ENCODE peak calls at places on chromosomes 3 and 15, in ten cellular contexts. W, A, P, K, B, I, X, C, N and D are unnamed samples. For H3K4me1, the result is how much of the 10 kb centered on the place peaks cover.

GRCh38 chr3:42961633-42962032 is 17.5 kb upstream of the GASK1A start:
- DNase-seq in W (peak), P (no peak), K (no peak), X (no peak), I (peak), A (peak), N (peak), B (peak), C (peak), D (peak)

GRCh38 chr15:42890161-42890913 is 30.2 kb downstream of the TTBK2 start:
- DNase-seq in K (no peak), C (peak), N (peak), P (no peak), W (no peak), B (no peak), A (no peak), X (peak), I (no peak), D (peak)

GRCh38 chr3:35659808-35660207 is 20.5 kb downstream of the ARPP21 start:
- DNase-seq in A (no peak), N (no peak), P (no peak), B (peak), I (peak), C (no peak), X (no peak), K (peak), W (no peak), D (peak)

GRCh38 chr15:60889006-60889405 is 340.1 kb downstream of the RORA start:
- DNase-seq in X (no peak), A (no peak), W (no peak), P (no peak), N (no peak), I (no peak), K (no peak), C (no peak), B (no peak), D (no peak)

GRCh38 chr3:124780356-124780755 is 50.1 kb downstream of the UMPS start:
- DNase-seq in I (peak), N (no peak), B (peak), K (peak), X (no peak), P (peak), C (no peak), A (no peak), W (peak), D (no peak)

GRCh38 chr3:140708815-140709214 is 31.0 kb downstream of the TRIM42 start:
- DNase-seq in W (no peak), X (no peak), P (no peak), C (no peak), K (no peak), B (no peak), N (no peak), I (no peak), A (no peak), D (no peak)

GRCh38 chr3:139577899-139578298 is 38.4 kb upstream of the RBP1 start:
- DNase-seq in N (no peak), A (no peak), P (no peak), C (no peak), W (no peak), K (no peak), X (no peak), B (no peak), I (no peak), D (no peak)

GRCh38 chr15:40857601-40858351 is 13.9 kb downstream of the SPINT1 start:
- DNase-seq in P (peak), B (peak), K (peak), A (no peak), X (no peak), C (peak), I (peak), W (peak), N (peak), D (peak)

GRCh38 chr3:137761099-137761562 is 3.0 kb upstream of the SOX14 start:
- DNase-seq in A (no peak), W (no peak), K (no peak), C (no peak), N (no peak), X (no peak), P (no peak), I (no peak), B (no peak), D (no peak)

GRCh38 chr3:45908761-45909160 is 22.4 kb downstream of the CCR9 start:
- DNase-seq in K (no peak), P (no peak), A (no peak), W (no peak), C (no peak), B (no peak), N (no peak), I (no peak), X (no peak), D (no peak)

GRCh38 chr3:147816770-147817169 is 407.6 kb downstream of the ZIC1 start:
- DNase-seq in C (peak), P (peak), I (no peak), X (no peak), K (peak), A (no peak), W (peak), B (peak), N (no peak), D (no peak)

GRCh38 chr15:71011503-71012155 is 103.6 kb upstream of the THSD4 start:
- DNase-seq in C (peak), W (no peak), B (peak), X (no peak), N (peak), A (peak), P (no peak), I (peak), K (no peak), D (peak)

GRCh38 chr15:76994971-76995945 is at the start of gene PSTPIP1:
- DNase-seq in X (peak), N (no peak), A (no peak), K (peak), I (no peak), P (peak), W (no peak), B (peak), C (no peak), D (peak)

GRCh38 chr15:74411686-74412085 is 22.1 kb downstream of the SEMA7A start:
- DNase-seq in N (no peak), A (no peak), C (peak), X (no peak), K (no peak), W (no peak), P (no peak), B (no peak), I (no peak), D (no peak)

GRCh38 chr3:195549931-195550519 is 6.9 kb upstream of the PPP1R2 start:
- DNase-seq in X (no peak), K (no peak), I (no peak), W (no peak), N (no peak), C (no peak), A (no peak), B (peak), P (no peak), D (no peak)

GRCh38 chr3:15303728-15304127 is 28.7 kb downstream of the SH3BP5 start:
- DNase-seq in I (peak), W (no peak), C (no peak), N (no peak), P (no peak), K (no peak), X (no peak), A (no peak), B (no peak), D (no peak)

GRCh38 chr3:36900474-36901443 is 44.1 kb downstream of the TRANK1 start:
- DNase-seq in P (no peak), C (no peak), N (no peak), A (no peak), I (no peak), K (no peak), B (no peak), X (no peak), W (no peak), D (no peak)

GRCh38 chr15:67068724-67069400 is 3.5 kb downstream of the SMAD3 start:
- DNase-seq in K (no peak), P (no peak), C (no peak), X (no peak), B (no peak), N (no peak), W (no peak), A (no peak), I (no peak), D (no peak)

GRCh38 chr15:77027111-77027696 is 32.3 kb downstream of the PSTPIP1 start:
- DNase-seq in K (no peak), W (no peak), N (no peak), X (no peak), C (no peak), A (no peak), I (no peak), B (no peak), P (no peak), D (peak)

DNA sequence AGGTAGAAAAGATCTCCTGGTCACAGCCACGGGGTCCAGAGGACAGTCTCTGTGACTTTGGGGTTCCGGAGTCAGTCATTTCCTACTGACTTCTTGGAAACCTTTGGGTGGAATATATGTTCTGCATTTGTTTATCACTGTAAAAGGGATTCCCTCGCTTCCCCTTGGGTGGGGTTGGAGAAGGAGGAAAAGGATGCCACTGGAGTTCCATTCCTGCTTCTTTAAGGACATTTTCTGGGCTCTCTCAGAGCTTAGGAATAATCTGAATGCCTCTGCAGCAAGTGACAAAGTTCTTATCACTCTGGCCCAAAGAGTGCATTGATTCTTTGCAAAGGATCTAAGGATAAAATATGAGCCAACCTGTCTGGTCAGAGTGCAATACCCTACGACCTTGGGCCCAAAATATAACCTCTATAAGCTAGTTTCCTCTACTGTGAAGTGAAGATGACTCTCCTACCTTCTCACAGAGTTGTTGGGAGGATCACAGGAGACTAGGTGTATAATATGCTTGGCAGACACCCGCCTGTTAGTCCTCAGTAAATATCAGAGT is 17.2 kb downstream of the ARHGEF3 start:
- DNase-seq in N (no peak), B (no peak), A (no peak), X (no peak), I (no peak), P (no peak), W (no peak), C (no peak), K (no peak), D (no peak)
- H3K4me1 ChIP-seq in N (under half), B (under half), A (under half), X (under half), I (under half), P (half or more), W (half or more), C (half or more), K (half or more), D (under half)

GRCh38 chr3:194328080-194328571 is 23.0 kb downstream of the CPN2 start:
- DNase-seq in N (no peak), X (peak), C (no peak), B (no peak), K (no peak), I (no peak), W (no peak), P (no peak), A (no peak), D (no peak)

GRCh38 chr3:194327414-194328079 is 23.6 kb downstream of the CPN2 start:
- DNase-seq in N (no peak), K (no peak), X (no peak), B (no peak), C (no peak), W (no peak), A (peak), I (no peak), P (no peak), D (no peak)

GRCh38 chr3:194330160-194330559 is 21.0 kb downstream of the CPN2 start:
- DNase-seq in X (no peak), W (no peak), N (no peak), B (no peak), I (no peak), A (no peak), K (no peak), P (no peak), C (no peak), D (no peak)

GRCh38 chr3:194330579-194330978 is 20.5 kb downstream of the CPN2 start:
- DNase-seq in N (no peak), I (no peak), X (peak), K (no peak), P (peak), C (peak), B (no peak), W (peak), A (no peak), D (no peak)

DNA sequence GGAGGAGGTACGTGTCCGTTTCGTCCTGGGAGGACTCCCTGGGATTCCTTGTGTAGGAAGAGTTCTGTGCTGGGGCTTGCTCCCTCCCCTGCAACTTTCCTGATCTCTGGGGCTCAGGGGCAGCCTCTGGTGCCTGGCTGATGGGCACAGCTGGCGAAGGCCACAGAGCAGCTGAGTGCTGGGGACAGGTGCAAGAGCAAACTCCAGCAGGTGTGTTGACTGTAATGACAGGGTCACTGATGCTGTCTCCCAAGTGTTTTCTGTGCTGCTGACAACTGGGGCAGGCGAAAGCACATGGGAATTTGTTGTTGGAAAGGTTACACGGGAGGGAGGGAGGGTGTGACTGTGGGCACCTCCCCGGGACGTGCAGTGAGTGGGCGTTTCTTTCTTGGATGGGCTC is 21.6 kb downstream of the CPN2 start:
- DNase-seq in A (no peak), K (no peak), X (no peak), B (no peak), W (no peak), C (no peak), I (no peak), P (no peak), N (no peak), D (no peak)
- H3K4me3 ChIP-seq in A (no peak), K (no peak), X (no peak), B (no peak), W (no peak), C (no peak), I (no peak), P (no peak), N (no peak), D (no peak)

GRCh38 chr15:65086680-65087111 is 10.2 kb downstream of the KBTBD13 start:
- DNase-seq in N (no peak), A (no peak), I (no peak), P (no peak), B (no peak), C (peak), W (no peak), K (no peak), X (no peak), D (no peak)
- TF ChIP-seq CTCF in N (no peak), A (no peak), I (no peak), P (no peak), B (no peak), C (no peak), W (no peak), K (no peak), X (peak), D (peak)

DNA sequence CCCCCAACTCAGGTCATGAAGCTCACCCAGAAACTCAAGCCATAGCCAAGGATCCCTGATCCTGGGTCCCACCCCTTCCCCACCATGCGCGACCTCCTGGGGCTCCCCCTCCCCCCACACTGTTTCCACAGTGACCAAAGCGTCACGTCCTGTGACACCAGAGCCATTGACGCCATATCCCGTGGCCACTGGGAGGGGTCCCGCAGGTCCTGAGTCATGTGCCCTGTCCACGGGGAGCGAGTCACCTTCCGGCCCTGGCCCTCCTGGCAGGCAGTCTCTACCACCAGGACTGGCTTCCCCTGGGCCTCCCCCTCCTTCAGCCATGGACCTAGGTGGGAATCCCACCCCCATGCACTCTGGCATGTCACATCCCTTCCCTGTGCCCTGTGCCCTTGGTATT is 15.6 kb downstream of the SEMA3F start:
- DNase-seq in A (no peak), C (peak), W (peak), P (peak), I (no peak), B (no peak), X (no peak), N (no peak), K (peak), D (no peak)
- H3K4me1 ChIP-seq in A (under half), C (under half), W (half or more), P (half or more), I (under half), B (under half), X (under half), N (half or more), K (half or more), D (under half)

GRCh38 chr3:82715091-82715856 is 953.8 kb upstream of the GBE1 start:
- DNase-seq in P (no peak), W (no peak), I (no peak), X (no peak), B (no peak), K (no peak), C (no peak), A (no peak), N (no peak), D (no peak)
- H3K4me3 ChIP-seq in P (no peak), W (no peak), I (no peak), X (no peak), B (no peak), K (no peak), C (no peak), A (no peak), N (no peak), D (no peak)

GRCh38 chr3:104635872-104636580 is 730.7 kb upstream of the ALCAM start:
- DNase-seq in B (no peak), I (no peak), K (no peak), P (no peak), A (no peak), N (no peak), X (no peak), W (no peak), C (peak), D (no peak)
- TF ChIP-seq CTCF in B (no peak), I (peak), K (no peak), P (no peak), A (peak), N (no peak), X (peak), W (no peak), C (no peak), D (peak)

DNA sequence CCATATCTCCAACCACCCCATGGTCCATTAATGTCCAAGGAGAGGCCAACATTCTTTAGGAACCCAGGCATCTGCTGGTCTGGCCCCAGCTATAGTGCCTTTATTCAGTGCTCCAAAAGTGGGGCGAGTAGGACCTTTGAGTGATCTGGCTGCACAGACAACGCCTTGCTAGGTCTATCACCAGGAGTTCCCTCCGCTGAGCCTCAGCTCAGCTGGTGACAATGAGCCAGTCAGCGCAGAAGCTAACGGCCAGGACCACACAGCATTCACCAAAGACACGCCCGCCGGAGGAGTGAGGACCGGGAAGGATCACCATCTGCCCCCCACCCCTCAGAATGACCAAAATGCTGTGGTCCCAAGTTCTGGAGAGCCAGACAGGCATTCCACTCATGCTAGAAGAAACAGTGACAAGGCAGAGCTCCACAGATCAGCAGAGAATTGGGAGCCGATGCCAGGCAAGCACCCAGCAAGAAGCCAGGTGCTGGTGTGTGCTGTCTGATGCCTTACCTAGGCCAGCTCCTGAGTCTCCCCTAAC is 19.0 kb downstream of the TBC1D2B start:
- DNase-seq in B (no peak), N (no peak), X (no peak), A (no peak), K (no peak), I (no peak), W (no peak), C (no peak), P (no peak), D (no peak)
- H3K4me1 ChIP-seq in B (half or more), N (half or more), X (under half), A (under half), K (half or more), I (under half), W (half or more), C (half or more), P (half or more), D (under half)